ENCODE peak calls at places on chromosome 15, in four cellular contexts. Y is K562, W is GM12878, A is HepG2. N is an unnamed sample.
A peak's percentile ranks its signal among the peaks of the same experiment; 100 is the strongest.

GRCh38 chr15:75069301-75069925 is 46.0 kb downstream of the PPCDC start:
- DNase-seq in W (peak; percentile 87), A (no peak), Y (no peak), N (no peak)

GRCh38 chr15:27359586-27359985 is 388.6 kb downstream of the GABRG3 start:
- DNase-seq in A (no peak), Y (no peak), W (no peak), N (no peak)

GRCh38 chr15:68214838-68215234 is 9.7 kb upstream of the CALML4 start:
- DNase-seq in W (no peak), Y (no peak), A (no peak), N (no peak)

GRCh38 chr15:32700501-32701150 is 17.2 kb upstream of the GREM1 start:
- DNase-seq in A (peak; percentile 72), Y (no peak), W (no peak), N (no peak)

GRCh38 chr15:97235285-97235985 is 725.1 kb upstream of the ARRDC4 start:
- DNase-seq in Y (peak; percentile 52), A (peak; percentile 30), W (no peak), N (peak; percentile 76)

GRCh38 chr15:64216722-64217428 is 54.1 kb upstream of the PPIB start:
- DNase-seq in Y (peak; percentile 71), A (peak; percentile 97), W (no peak), N (no peak)

GRCh38 chr15:29938701-29939340 is 116.6 kb upstream of the TJP1 start:
- DNase-seq in Y (no peak), A (peak; percentile 10), W (no peak), N (no peak)

GRCh38 chr15:66780172-66780972 is 78.3 kb downstream of the SMAD6 start:
- DNase-seq in Y (no peak), A (no peak), W (no peak), N (no peak)

GRCh38 chr15:79516155-79516554 is 84.0 kb downstream of the MINAR1 start:
- DNase-seq in W (no peak), Y (no peak), A (no peak), N (no peak)

GRCh38 chr15:74144153-74144775 is 13.9 kb downstream of the ISLR2 start:
- DNase-seq in Y (no peak), A (peak; percentile 23), W (no peak), N (peak; percentile 39)

GRCh38 chr15:72312605-72313447 is 7.1 kb downstream of the CELF6 start:
- DNase-seq in W (no peak), A (peak; percentile 65), Y (peak; percentile 74), N (peak; percentile 86)

GRCh38 chr15:44194397-44195150 is 497 bp downstream of the FRMD5 start:
- DNase-seq in W (no peak), A (no peak), Y (peak; percentile 20), N (peak; percentile 27)

GRCh38 chr15:98823012-98823458 is 174.7 kb downstream of the IGF1R start:
- DNase-seq in A (no peak), Y (no peak), W (peak; percentile 1), N (peak; percentile 55)

GRCh38 chr15:33201376-33202189 is 7.1 kb upstream of the FMN1 start:
- DNase-seq in Y (peak; percentile 16), W (peak; percentile 68), A (peak; percentile 76), N (peak; percentile 13)

GRCh38 chr15:40858706-40859105 is 14.9 kb downstream of the SPINT1 start:
- DNase-seq in Y (peak; percentile 10), A (no peak), W (no peak), N (no peak)

GRCh38 chr15:52765779-52766178 is 24.4 kb downstream of the ONECUT1 start:
- DNase-seq in Y (no peak), A (peak; percentile 33), W (no peak), N (peak; percentile 26)

GRCh38 chr15:92887869-92888268 is 12.3 kb upstream of the CHD2 start:
- DNase-seq in W (no peak), A (no peak), Y (no peak), N (no peak)

GRCh38 chr15:60002528-60003218 is 1.4 kb upstream of the FOXB1 start:
- DNase-seq in Y (no peak), A (no peak), W (no peak), N (no peak)

GRCh38 chr15:79837846-79838245 is 59.0 kb downstream of the MTHFS start:
- DNase-seq in A (no peak), Y (no peak), W (no peak), N (no peak)

GRCh38 chr15:41160639-41161315 is 44.7 kb upstream of the INO80 start:
- DNase-seq in Y (no peak), W (no peak), A (no peak), N (no peak)

GRCh38 chr15:79170256-79170664 is 79.7 kb upstream of the RASGRF1 start:
- DNase-seq in W (no peak), Y (no peak), A (no peak), N (no peak)

GRCh38 chr15:97196066-97197027 is 764.2 kb upstream of the ARRDC4 start:
- DNase-seq in A (no peak), W (no peak), Y (no peak), N (no peak)

GRCh38 chr15:73946795-73947370 is 20.6 kb downstream of the LOXL1 start:
- DNase-seq in W (no peak), Y (no peak), A (no peak), N (no peak)

GRCh38 chr15:91853501-91853967 is at the start of gene SLCO3A1:
- DNase-seq in A (no peak), W (no peak), Y (peak; percentile 63), N (peak; percentile 58)

GRCh38 chr15:34365073-34365825 is 1.7 kb downstream of the LPCAT4 start:
- DNase-seq in A (no peak), W (no peak), Y (no peak), N (no peak)

GRCh38 chr15:25773248-25773647 is 89.9 kb downstream of the ATP10A start:
- DNase-seq in W (no peak), A (peak; percentile 46), Y (no peak), N (no peak)

GRCh38 chr15:39135989-39136388 is 444.9 kb upstream of the THBS1 start:
- DNase-seq in W (no peak), Y (no peak), A (no peak), N (no peak)

GRCh38 chr15:60392601-60392985 is 5.2 kb downstream of the ANXA2 start:
- DNase-seq in Y (no peak), A (peak; percentile 77), W (no peak), N (no peak)

GRCh38 chr15:60781211-60781713 is 302.3 kb upstream of the ICE2 start:
- DNase-seq in W (no peak), Y (no peak), A (no peak), N (no peak)

GRCh38 chr15:76347507-76348055 is 11.0 kb downstream of the ISL2 start:
- DNase-seq in W (no peak), Y (no peak), A (no peak), N (no peak)

GRCh38 chr15:76345880-76346665 is 9.5 kb downstream of the ISL2 start:
- DNase-seq in Y (no peak), W (no peak), A (peak; percentile 61), N (peak; percentile 39)

GRCh38 chr15:76346666-76347506 is 10.3 kb downstream of the ISL2 start:
- DNase-seq in A (no peak), W (no peak), Y (no peak), N (peak; percentile 54)

GRCh38 chr15:76353023-76353577 is 16.5 kb downstream of the ISL2 start:
- DNase-seq in Y (no peak), W (no peak), A (no peak), N (no peak)

GRCh38 chr15:76349301-76350070 is 12.9 kb downstream of the ISL2 start:
- DNase-seq in A (no peak), W (no peak), Y (no peak), N (no peak)
- TF ChIP-seq FOXK2 in A (no peak), W (no peak), Y (no peak), N (no peak)

GRCh38 chr15:85331666-85332261 is 48.6 kb upstream of the AKAP13 start:
- DNase-seq in W (no peak), A (no peak), Y (no peak), N (no peak)

GRCh38 chr15:85330941-85331588 is 49.3 kb upstream of the AKAP13 start:
- DNase-seq in W (peak; percentile 90), Y (peak; percentile 41), A (peak; percentile 88), N (peak; percentile 81)

GRCh38 chr15:85333132-85333831 is 47.1 kb upstream of the AKAP13 start:
- DNase-seq in A (no peak), W (no peak), Y (no peak), N (no peak)

GRCh38 chr15:85327820-85328219 is 52.6 kb upstream of the AKAP13 start:
- DNase-seq in Y (no peak), A (no peak), W (no peak), N (no peak)

DNA sequence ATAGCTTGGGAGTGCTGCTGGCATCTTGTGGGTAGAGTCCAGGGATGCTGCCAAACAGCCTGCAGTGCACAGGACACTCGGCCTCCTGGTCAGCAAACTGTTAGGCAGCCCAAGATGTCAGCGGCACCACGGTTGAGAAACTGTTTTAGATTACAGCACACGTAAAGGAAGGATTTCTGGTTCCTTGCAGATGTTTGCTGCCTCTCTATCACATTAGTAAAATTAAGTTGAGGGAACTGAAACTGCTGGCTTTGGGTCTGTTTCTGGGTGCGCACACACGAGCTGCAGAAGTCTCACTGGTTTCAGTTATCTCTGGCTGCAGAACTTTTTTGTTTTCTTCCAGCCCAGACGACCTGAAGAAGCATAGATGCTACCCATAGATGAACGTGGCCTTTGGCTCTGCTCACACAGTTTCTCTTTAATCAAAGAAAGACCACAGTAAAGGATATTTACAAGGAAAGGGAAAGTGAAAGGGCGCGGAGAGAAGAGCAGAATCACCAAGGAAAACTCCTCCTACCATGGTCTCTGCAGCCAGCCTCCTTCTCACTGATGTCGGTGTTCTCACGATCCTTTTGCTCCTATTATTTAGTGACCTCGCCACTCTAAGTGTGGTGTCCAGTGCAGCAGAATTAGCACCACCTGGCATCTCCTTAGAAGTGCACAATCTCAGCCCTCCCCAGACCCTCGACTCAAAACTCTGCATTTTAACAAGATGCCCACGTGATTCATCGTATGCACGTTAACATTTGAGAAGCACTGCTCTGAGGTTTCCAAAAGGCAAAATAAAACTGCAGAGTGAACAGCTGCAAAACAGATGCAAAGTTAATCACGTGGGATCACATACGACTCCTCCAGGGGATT is 50.6 kb upstream of the AKAP13 start:
- DNase-seq in W (peak; percentile 88), A (no peak), Y (no peak), N (no peak)
- TF ChIP-seq SP1 in W (peak; percentile 16), A (no peak), Y (no peak), N (no peak)

GRCh38 chr15:101579766-101580165 is 72.4 kb downstream of the TM2D3 start:
- DNase-seq in W (no peak), A (no peak), Y (no peak), N (no peak)
- TF ChIP-seq FOXK2 in W (no peak), A (no peak), Y (no peak), N (no peak)

GRCh38 chr15:62850791-62851291 is 191.7 kb upstream of the TPM1 start:
- DNase-seq in Y (no peak), W (no peak), A (peak; percentile 83), N (no peak)
- TF ChIP-seq SP1 in Y (no peak), W (no peak), A (no peak), N (no peak)

GRCh38 chr15:55742927-55743614 is at the start of gene PRTG:
- DNase-seq in Y (peak; percentile 37), W (no peak), A (peak; percentile 72), N (peak; percentile 25)
- TF ChIP-seq FOXK2 in Y (no peak), W (no peak), A (no peak), N (no peak)

GRCh38 chr15:70835415-70835814 is 18.5 kb downstream of the LARP6 start:
- DNase-seq in A (no peak), W (no peak), Y (no peak), N (no peak)

GRCh38 chr15:70834999-70835398 is 19.0 kb downstream of the LARP6 start:
- DNase-seq in Y (no peak), W (no peak), A (no peak), N (no peak)

GRCh38 chr15:70832176-70832575 is 21.8 kb downstream of the LARP6 start:
- DNase-seq in W (no peak), A (no peak), Y (no peak), N (no peak)

GRCh38 chr15:70835826-70836225 is 18.1 kb downstream of the LARP6 start:
- DNase-seq in W (no peak), A (no peak), Y (no peak), N (no peak)

GRCh38 chr15:70833897-70834765 is 19.8 kb downstream of the LARP6 start:
- DNase-seq in Y (no peak), W (no peak), A (peak; percentile 72), N (peak; percentile 55)
- TF ChIP-seq SP1 in Y (no peak), W (no peak), A (no peak), N (no peak)